ENCODE peak calls at places on chromosomes 13 and 19, in four cellular contexts. M is sciatic nerve, A is T-cell, N is NCI-H446. Y is an unnamed sample.

GRCh38 chr13:39263033-39263432 is 224.8 kb downstream of the NHLRC3 start:
- DNase-seq in M (peak; percentile 58), N (peak; percentile 67), A (no peak), Y (no peak)

GRCh38 chr19:58361900-58362271 is 665 bp downstream of the ZNF497 start:
- DNase-seq in M (peak; percentile 75), N (peak; percentile 6), A (peak; percentile 11), Y (peak; percentile 55)

GRCh38 chr19:50496189-50497029 is 14.6 kb downstream of the JOSD2 start:
- DNase-seq in A (no peak), N (no peak), M (peak; percentile 78), Y (no peak)

GRCh38 chr19:10305139-10305806 is 4.3 kb downstream of the ZGLP1 start:
- DNase-seq in N (no peak), A (no peak), M (no peak), Y (no peak)

GRCh38 chr13:25300861-25301346 is 521 bp upstream of the NUP58 start:
- DNase-seq in M (peak; percentile 60), N (no peak), A (no peak), Y (peak; percentile 22)

GRCh38 chr19:41528106-41528505 is 47.9 kb upstream of the CEACAM21 start:
- DNase-seq in A (no peak), M (no peak), N (no peak), Y (no peak)

GRCh38 chr13:61765181-61765742 is 349.6 kb upstream of the PCDH20 start:
- DNase-seq in M (no peak), N (no peak), A (no peak), Y (no peak)

GRCh38 chr19:42023121-42023942 is 29.3 kb upstream of the ATP1A3 start:
- DNase-seq in M (no peak), A (no peak), N (no peak), Y (no peak)

GRCh38 chr19:335072-335471 is 9.5 kb downstream of the MIER2 start:
- DNase-seq in A (no peak), N (no peak), M (no peak), Y (no peak)

GRCh38 chr19:38980583-38981374 is 5.2 kb upstream of the FBXO17 start:
- DNase-seq in M (no peak), N (no peak), A (no peak), Y (no peak)

GRCh38 chr13:46213242-46213641 is 1.5 kb downstream of the LRRC63 start:
- DNase-seq in N (no peak), M (no peak), A (no peak), Y (no peak)

GRCh38 chr13:58452123-58452623 is 820.6 kb downstream of the PCDH17 start:
- DNase-seq in A (no peak), N (no peak), M (no peak), Y (no peak)

GRCh38 chr19:49342291-49342721 is 7.1 kb downstream of the CD37 start:
- DNase-seq in A (no peak), N (no peak), M (peak; percentile 46), Y (no peak)

GRCh38 chr19:31356587-31357314 is 7.5 kb upstream of the TSHZ3 start:
- DNase-seq in A (peak; percentile 44), M (no peak), N (no peak), Y (peak; percentile 58)

GRCh38 chr19:46193678-46194077 is 35.9 kb upstream of the IGFL1 start:
- DNase-seq in N (no peak), M (no peak), A (no peak), Y (no peak)

GRCh38 chr19:38912600-38913514 is 871 bp upstream of the CCER2 start:
- DNase-seq in M (no peak), N (no peak), A (no peak), Y (no peak)

GRCh38 chr19:38304352-38304865 is 358 bp downstream of the C19orf33 start:
- DNase-seq in A (no peak), N (no peak), M (no peak), Y (no peak)

GRCh38 chr19:52099497-52100138 is 4.1 kb upstream of the ZNF841 start:
- DNase-seq in N (no peak), A (no peak), M (no peak), Y (no peak)

GRCh38 chr19:22784051-22784450 is at the start of gene ZNF99:
- DNase-seq in M (peak; percentile 75), A (no peak), N (no peak), Y (no peak)

GRCh38 chr19:3188627-3189596 is 3.2 kb downstream of the NCLN start:
- DNase-seq in A (no peak), M (no peak), N (no peak), Y (no peak)

GRCh38 chr19:28823338-28823961 is 389.5 kb downstream of the UQCRFS1 start:
- DNase-seq in A (no peak), M (no peak), N (no peak), Y (no peak)

GRCh38 chr19:49718511-49718910 is 27.6 kb downstream of the CPT1C start:
- DNase-seq in N (no peak), M (no peak), A (no peak), Y (no peak)

GRCh38 chr19:43532571-43532961 is 422 bp upstream of the ZNF575 start:
- DNase-seq in A (no peak), N (peak; percentile 55), M (peak; percentile 72), Y (no peak)

GRCh38 chr13:109904218-109904617 is 117.8 kb upstream of the IRS2 start:
- DNase-seq in N (no peak), A (no peak), M (no peak), Y (no peak)

GRCh38 chr13:112588490-112589297 is 741 bp upstream of the TUBGCP3 start:
- DNase-seq in N (no peak), M (no peak), A (no peak), Y (no peak)

GRCh38 chr13:112730157-112730671 is 40.4 kb downstream of the ATP11A start:
- DNase-seq in A (no peak), N (no peak), M (peak; percentile 42), Y (no peak)

GRCh38 chr19:17779281-17779930 is 15.5 kb upstream of the B3GNT3 start:
- DNase-seq in N (no peak), M (no peak), A (no peak), Y (no peak)

GRCh38 chr13:84845875-84846619 is 953.2 kb downstream of the SLITRK6 start:
- DNase-seq in M (no peak), A (no peak), N (no peak), Y (no peak)

GRCh38 chr13:20126460-20127262 is 34.2 kb downstream of the GJA3 start:
- DNase-seq in A (no peak), M (no peak), N (no peak), Y (no peak)

GRCh38 chr13:41365636-41366035 is 54.6 kb downstream of the NAA16 start:
- DNase-seq in N (no peak), A (no peak), M (no peak), Y (no peak)

GRCh38 chr13:62321895-62322294 is 906.2 kb upstream of the PCDH20 start:
- DNase-seq in M (no peak), N (no peak), A (no peak), Y (no peak)

GRCh38 chr13:100566543-100566942 is 22.0 kb downstream of the GGACT start:
- DNase-seq in N (no peak), A (no peak), M (no peak), Y (no peak)

GRCh38 chr19:4390017-4390861 is 10.1 kb downstream of the SH3GL1 start:
- DNase-seq in A (no peak), M (no peak), N (no peak), Y (no peak)

GRCh38 chr19:574658-575526 is 2.5 kb downstream of the BSG start:
- DNase-seq in N (no peak), A (no peak), M (peak; percentile 51), Y (no peak)

GRCh38 chr13:109602356-109602755 is 184.0 kb downstream of the IRS2 start:
- DNase-seq in A (no peak), N (no peak), M (no peak), Y (no peak)